ENCODE peak calls at places on chromosomes 5 and 9, in five cellular contexts. One of them, this sample, is unnamed.

GRCh38 chr9:109771084-109771483 is 8.9 kb upstream of the PALM2AKAP2 start:
- DNase-seq in B cell: no peak
- DNase-seq in posterior cingulate gyrus: no peak
- DNase-seq in upper lobe of right lung: no peak
- DNase-seq in stimulated activated CD8-positive, alpha-beta memory T cell treated with anti-CD3 and anti-CD28 coated beads, Interleukin-7, amount 100 ng/mL, for 24 hours: no peak
- DNase-seq in this sample: no peak

GRCh38 chr5:55226027-55226933 is 835 bp downstream of the MCIDAS start:
- DNase-seq in B cell: no peak
- DNase-seq in posterior cingulate gyrus: no peak
- DNase-seq in stimulated activated CD8-positive, alpha-beta memory T cell treated with anti-CD3 and anti-CD28 coated beads, Interleukin-7, amount 100 ng/mL, for 24 hours: no peak
- DNase-seq in upper lobe of right lung: peak
- DNase-seq in this sample: no peak

GRCh38 chr5:160774646-160775313 is 77.2 kb downstream of the ATP10B start:
- DNase-seq in stimulated activated CD8-positive, alpha-beta memory T cell treated with anti-CD3 and anti-CD28 coated beads, Interleukin-7, amount 100 ng/mL, for 24 hours: no peak
- DNase-seq in posterior cingulate gyrus: no peak
- DNase-seq in B cell: no peak
- DNase-seq in upper lobe of right lung: no peak
- DNase-seq in this sample: no peak

GRCh38 chr5:173396311-173396993 is 68.2 kb upstream of the STC2 start:
- DNase-seq in B cell: no peak
- DNase-seq in stimulated activated CD8-positive, alpha-beta memory T cell treated with anti-CD3 and anti-CD28 coated beads, Interleukin-7, amount 100 ng/mL, for 24 hours: no peak
- DNase-seq in upper lobe of right lung: no peak
- DNase-seq in posterior cingulate gyrus: peak
- DNase-seq in this sample: no peak

GRCh38 chr5:27312291-27312690 is 273.9 kb upstream of the CDH9 start:
- DNase-seq in B cell: no peak
- DNase-seq in upper lobe of right lung: no peak
- DNase-seq in posterior cingulate gyrus: no peak
- DNase-seq in stimulated activated CD8-positive, alpha-beta memory T cell treated with anti-CD3 and anti-CD28 coated beads, Interleukin-7, amount 100 ng/mL, for 24 hours: no peak
- DNase-seq in this sample: no peak

GRCh38 chr9:120924698-120925534 is 1.7 kb downstream of the TRAF1 start:
- DNase-seq in B cell: no peak
- DNase-seq in upper lobe of right lung: no peak
- DNase-seq in posterior cingulate gyrus: no peak
- DNase-seq in stimulated activated CD8-positive, alpha-beta memory T cell treated with anti-CD3 and anti-CD28 coated beads, Interleukin-7, amount 100 ng/mL, for 24 hours: no peak
- DNase-seq in this sample: no peak

GRCh38 chr9:120875643-120875953 is 1.4 kb downstream of the PHF19 start:
- DNase-seq in stimulated activated CD8-positive, alpha-beta memory T cell treated with anti-CD3 and anti-CD28 coated beads, Interleukin-7, amount 100 ng/mL, for 24 hours: no peak
- DNase-seq in B cell: no peak
- DNase-seq in upper lobe of right lung: no peak
- DNase-seq in posterior cingulate gyrus: no peak
- DNase-seq in this sample: no peak

GRCh38 chr9:136754059-136754572 is 3.9 kb downstream of the LCN8 start:
- DNase-seq in B cell: peak
- DNase-seq in stimulated activated CD8-positive, alpha-beta memory T cell treated with anti-CD3 and anti-CD28 coated beads, Interleukin-7, amount 100 ng/mL, for 24 hours: no peak
- DNase-seq in upper lobe of right lung: no peak
- DNase-seq in posterior cingulate gyrus: no peak
- DNase-seq in this sample: no peak

GRCh38 chr9:107488400-107489143 is 997 bp downstream of the KLF4 start:
- DNase-seq in stimulated activated CD8-positive, alpha-beta memory T cell treated with anti-CD3 and anti-CD28 coated beads, Interleukin-7, amount 100 ng/mL, for 24 hours: no peak
- DNase-seq in B cell: peak
- DNase-seq in upper lobe of right lung: peak
- DNase-seq in posterior cingulate gyrus: no peak
- DNase-seq in this sample: no peak

GRCh38 chr5:173573126-173573960 is 43.1 kb downstream of the BOD1 start:
- DNase-seq in upper lobe of right lung: peak
- DNase-seq in stimulated activated CD8-positive, alpha-beta memory T cell treated with anti-CD3 and anti-CD28 coated beads, Interleukin-7, amount 100 ng/mL, for 24 hours: peak
- DNase-seq in posterior cingulate gyrus: peak
- DNase-seq in B cell: peak
- DNase-seq in this sample: no peak

GRCh38 chr5:36570268-36570667 is 36.1 kb upstream of the SLC1A3 start:
- DNase-seq in B cell: no peak
- DNase-seq in posterior cingulate gyrus: no peak
- DNase-seq in stimulated activated CD8-positive, alpha-beta memory T cell treated with anti-CD3 and anti-CD28 coated beads, Interleukin-7, amount 100 ng/mL, for 24 hours: no peak
- DNase-seq in upper lobe of right lung: no peak
- DNase-seq in this sample: no peak

GRCh38 chr9:73133042-73133651 is 18.5 kb upstream of the ANXA1 start:
- DNase-seq in stimulated activated CD8-positive, alpha-beta memory T cell treated with anti-CD3 and anti-CD28 coated beads, Interleukin-7, amount 100 ng/mL, for 24 hours: no peak
- DNase-seq in posterior cingulate gyrus: no peak
- DNase-seq in B cell: no peak
- DNase-seq in upper lobe of right lung: no peak
- DNase-seq in this sample: no peak

GRCh38 chr5:158560170-158560569 is 539.5 kb downstream of the EBF1 start:
- DNase-seq in upper lobe of right lung: no peak
- DNase-seq in stimulated activated CD8-positive, alpha-beta memory T cell treated with anti-CD3 and anti-CD28 coated beads, Interleukin-7, amount 100 ng/mL, for 24 hours: no peak
- DNase-seq in posterior cingulate gyrus: no peak
- DNase-seq in B cell: peak
- DNase-seq in this sample: peak

GRCh38 chr5:18354828-18355227 is 720.6 kb downstream of the TAF11L14 start:
- DNase-seq in B cell: no peak
- DNase-seq in posterior cingulate gyrus: no peak
- DNase-seq in stimulated activated CD8-positive, alpha-beta memory T cell treated with anti-CD3 and anti-CD28 coated beads, Interleukin-7, amount 100 ng/mL, for 24 hours: no peak
- DNase-seq in upper lobe of right lung: no peak
- DNase-seq in this sample: no peak

GRCh38 chr9:131333771-131334567 is 44.4 kb downstream of the PLPP7 start:
- DNase-seq in B cell: no peak
- DNase-seq in posterior cingulate gyrus: no peak
- DNase-seq in upper lobe of right lung: peak
- DNase-seq in stimulated activated CD8-positive, alpha-beta memory T cell treated with anti-CD3 and anti-CD28 coated beads, Interleukin-7, amount 100 ng/mL, for 24 hours: no peak
- DNase-seq in this sample: no peak

GRCh38 chr5:170314696-170315095 is 17.1 kb upstream of the LCP2 start:
- DNase-seq in upper lobe of right lung: no peak
- DNase-seq in stimulated activated CD8-positive, alpha-beta memory T cell treated with anti-CD3 and anti-CD28 coated beads, Interleukin-7, amount 100 ng/mL, for 24 hours: no peak
- DNase-seq in B cell: no peak
- DNase-seq in posterior cingulate gyrus: no peak
- DNase-seq in this sample: no peak

GRCh38 chr9:116327702-116328440 is 174.3 kb downstream of the PAPPA start:
- DNase-seq in posterior cingulate gyrus: no peak
- DNase-seq in B cell: no peak
- DNase-seq in stimulated activated CD8-positive, alpha-beta memory T cell treated with anti-CD3 and anti-CD28 coated beads, Interleukin-7, amount 100 ng/mL, for 24 hours: no peak
- DNase-seq in upper lobe of right lung: no peak
- DNase-seq in this sample: no peak

GRCh38 chr9:86788456-86788855 is 158.8 kb downstream of the GAS1 start:
- DNase-seq in stimulated activated CD8-positive, alpha-beta memory T cell treated with anti-CD3 and anti-CD28 coated beads, Interleukin-7, amount 100 ng/mL, for 24 hours: no peak
- DNase-seq in B cell: no peak
- DNase-seq in posterior cingulate gyrus: no peak
- DNase-seq in upper lobe of right lung: no peak
- DNase-seq in this sample: no peak

GRCh38 chr9:112162644-112163413 is 12.3 kb downstream of the SUSD1 start:
- DNase-seq in B cell: no peak
- DNase-seq in stimulated activated CD8-positive, alpha-beta memory T cell treated with anti-CD3 and anti-CD28 coated beads, Interleukin-7, amount 100 ng/mL, for 24 hours: no peak
- DNase-seq in upper lobe of right lung: no peak
- DNase-seq in posterior cingulate gyrus: no peak
- DNase-seq in this sample: no peak

GRCh38 chr5:160342413-160342941 is 27.9 kb downstream of the C1QTNF2 start:
- DNase-seq in stimulated activated CD8-positive, alpha-beta memory T cell treated with anti-CD3 and anti-CD28 coated beads, Interleukin-7, amount 100 ng/mL, for 24 hours: no peak
- DNase-seq in upper lobe of right lung: no peak
- DNase-seq in B cell: no peak
- DNase-seq in posterior cingulate gyrus: no peak
- DNase-seq in this sample: no peak

GRCh38 chr9:13716620-13717019 is 437.1 kb upstream of the MPDZ start:
- DNase-seq in B cell: no peak
- DNase-seq in upper lobe of right lung: no peak
- DNase-seq in stimulated activated CD8-positive, alpha-beta memory T cell treated with anti-CD3 and anti-CD28 coated beads, Interleukin-7, amount 100 ng/mL, for 24 hours: no peak
- DNase-seq in posterior cingulate gyrus: no peak
- DNase-seq in this sample: no peak

GRCh38 chr5:40628428-40628827 is 51.3 kb upstream of the PTGER4 start:
- DNase-seq in B cell: no peak
- DNase-seq in posterior cingulate gyrus: no peak
- DNase-seq in upper lobe of right lung: no peak
- DNase-seq in stimulated activated CD8-positive, alpha-beta memory T cell treated with anti-CD3 and anti-CD28 coated beads, Interleukin-7, amount 100 ng/mL, for 24 hours: no peak
- DNase-seq in this sample: no peak

GRCh38 chr5:178990491-178990890 is 4.6 kb downstream of the GRM6 start:
- DNase-seq in posterior cingulate gyrus: no peak
- DNase-seq in stimulated activated CD8-positive, alpha-beta memory T cell treated with anti-CD3 and anti-CD28 coated beads, Interleukin-7, amount 100 ng/mL, for 24 hours: no peak
- DNase-seq in B cell: no peak
- DNase-seq in upper lobe of right lung: no peak
- DNase-seq in this sample: no peak

GRCh38 chr5:141779642-141780041 is 97.6 kb upstream of the ARAP3 start:
- DNase-seq in posterior cingulate gyrus: no peak
- DNase-seq in B cell: no peak
- DNase-seq in stimulated activated CD8-positive, alpha-beta memory T cell treated with anti-CD3 and anti-CD28 coated beads, Interleukin-7, amount 100 ng/mL, for 24 hours: no peak
- DNase-seq in upper lobe of right lung: no peak
- DNase-seq in this sample: no peak

GRCh38 chr9:70954126-70954525 is 167.3 kb downstream of the TRPM3 start:
- DNase-seq in B cell: no peak
- DNase-seq in stimulated activated CD8-positive, alpha-beta memory T cell treated with anti-CD3 and anti-CD28 coated beads, Interleukin-7, amount 100 ng/mL, for 24 hours: no peak
- DNase-seq in upper lobe of right lung: no peak
- DNase-seq in posterior cingulate gyrus: no peak
- DNase-seq in this sample: no peak

GRCh38 chr5:60996368-60996767 is 51.4 kb downstream of the NDUFAF2 start:
- DNase-seq in upper lobe of right lung: no peak
- DNase-seq in B cell: no peak
- DNase-seq in posterior cingulate gyrus: no peak
- DNase-seq in stimulated activated CD8-positive, alpha-beta memory T cell treated with anti-CD3 and anti-CD28 coated beads, Interleukin-7, amount 100 ng/mL, for 24 hours: no peak
- DNase-seq in this sample: no peak

GRCh38 chr5:145975361-145976066 is 39.1 kb downstream of the SH3RF2 start:
- DNase-seq in posterior cingulate gyrus: no peak
- DNase-seq in upper lobe of right lung: no peak
- DNase-seq in B cell: no peak
- DNase-seq in stimulated activated CD8-positive, alpha-beta memory T cell treated with anti-CD3 and anti-CD28 coated beads, Interleukin-7, amount 100 ng/mL, for 24 hours: no peak
- DNase-seq in this sample: no peak

GRCh38 chr5:76638466-76638865 is 15.3 kb upstream of the F2RL2 start:
- DNase-seq in stimulated activated CD8-positive, alpha-beta memory T cell treated with anti-CD3 and anti-CD28 coated beads, Interleukin-7, amount 100 ng/mL, for 24 hours: no peak
- DNase-seq in upper lobe of right lung: no peak
- DNase-seq in B cell: no peak
- DNase-seq in posterior cingulate gyrus: no peak
- DNase-seq in this sample: peak

GRCh38 chr5:179407191-179408175 is 62.2 kb upstream of the ADAMTS2 start:
- DNase-seq in upper lobe of right lung: no peak
- DNase-seq in B cell: no peak
- DNase-seq in posterior cingulate gyrus: no peak
- DNase-seq in stimulated activated CD8-positive, alpha-beta memory T cell treated with anti-CD3 and anti-CD28 coated beads, Interleukin-7, amount 100 ng/mL, for 24 hours: no peak
- DNase-seq in this sample: no peak

GRCh38 chr5:1799110-1799601 is 481 bp downstream of the MRPL36 start:
- DNase-seq in stimulated activated CD8-positive, alpha-beta memory T cell treated with anti-CD3 and anti-CD28 coated beads, Interleukin-7, amount 100 ng/mL, for 24 hours: no peak
- DNase-seq in upper lobe of right lung: no peak
- DNase-seq in posterior cingulate gyrus: no peak
- DNase-seq in B cell: no peak
- DNase-seq in this sample: no peak

GRCh38 chr5:8053270-8053669 is 184.3 kb downstream of the MTRR start:
- DNase-seq in B cell: no peak
- DNase-seq in upper lobe of right lung: no peak
- DNase-seq in stimulated activated CD8-positive, alpha-beta memory T cell treated with anti-CD3 and anti-CD28 coated beads, Interleukin-7, amount 100 ng/mL, for 24 hours: no peak
- DNase-seq in posterior cingulate gyrus: no peak
- DNase-seq in this sample: no peak

GRCh38 chr9:16575142-16575877 is 295.2 kb downstream of the BNC2 start:
- DNase-seq in stimulated activated CD8-positive, alpha-beta memory T cell treated with anti-CD3 and anti-CD28 coated beads, Interleukin-7, amount 100 ng/mL, for 24 hours: no peak
- DNase-seq in posterior cingulate gyrus: no peak
- DNase-seq in B cell: no peak
- DNase-seq in upper lobe of right lung: no peak
- DNase-seq in this sample: no peak

This sample was measured in GM12878.